ENCODE peak calls at places on chromosome 17, in four cellular contexts. W, P, E and D are unnamed samples.

GRCh38 chr17:38418693-38419507 is 9.4 kb upstream of the ARHGAP23 start:
- DNase-seq in W (no peak), P (peak), E (no peak), D (no peak)

GRCh38 chr17:82384730-82385429 is 13.3 kb downstream of the UTS2R start:
- DNase-seq in W (peak), P (peak), E (no peak), D (no peak)

GRCh38 chr17:82008258-82008940 is 14.3 kb downstream of the CENPX start:
- DNase-seq in W (no peak), P (no peak), E (no peak), D (no peak)

GRCh38 chr17:81652901-81653771 is 3.2 kb downstream of the PDE6G start:
- DNase-seq in W (no peak), P (peak), E (no peak), D (no peak)

GRCh38 chr17:74163271-74163821 is 40.1 kb upstream of the RPL38 start:
- DNase-seq in W (no peak), P (peak), E (no peak), D (no peak)

GRCh38 chr17:78803161-78803845 is 21.2 kb upstream of the CYTH1 start:
- DNase-seq in W (no peak), P (no peak), E (no peak), D (no peak)

GRCh38 chr17:10033982-10034381 is 128.9 kb upstream of the RCVRN start:
- DNase-seq in W (no peak), P (no peak), E (no peak), D (no peak)

GRCh38 chr17:13888043-13888442 is 181.3 kb upstream of the COX10 start:
- DNase-seq in W (peak), P (no peak), E (no peak), D (no peak)

GRCh38 chr17:37766951-37767350 is 22.1 kb upstream of the HNF1B start:
- DNase-seq in W (no peak), P (no peak), E (no peak), D (no peak)

GRCh38 chr17:59761385-59762021 is 54.0 kb downstream of the VMP1 start:
- DNase-seq in W (peak), P (no peak), E (no peak), D (peak)

GRCh38 chr17:81376946-81377733 is 18.1 kb upstream of the BAHCC1 start:
- DNase-seq in W (no peak), P (no peak), E (no peak), D (no peak)

GRCh38 chr17:61057257-61057656 is 342.4 kb upstream of the TBX2 start:
- DNase-seq in W (no peak), P (no peak), E (no peak), D (peak)

GRCh38 chr17:71441098-71441497 is 679.7 kb upstream of the SOX9 start:
- DNase-seq in W (peak), P (no peak), E (no peak), D (no peak)

GRCh38 chr17:2354311-2354710 is 17.0 kb downstream of the SGSM2 start:
- DNase-seq in W (no peak), P (no peak), E (no peak), D (no peak)

GRCh38 chr17:57650548-57650947 is 94.6 kb downstream of the CCDC182 start:
- DNase-seq in W (no peak), P (no peak), E (no peak), D (no peak)

GRCh38 chr17:62679866-62680377 is 52.5 kb downstream of the MRC2 start:
- DNase-seq in W (no peak), P (peak), E (no peak), D (no peak)

GRCh38 chr17:57735230-57735629 is 9.9 kb downstream of the CCDC182 start:
- DNase-seq in W (no peak), P (no peak), E (no peak), D (no peak)

GRCh38 chr17:75105269-75106080 is 4.3 kb upstream of the ARMC7 start:
- DNase-seq in W (peak), P (peak), E (no peak), D (peak)

GRCh38 chr17:74646231-74646630 is 22.7 kb upstream of the CD300E start:
- DNase-seq in W (no peak), P (peak), E (no peak), D (no peak)

GRCh38 chr17:10633738-10634379 is 23.2 kb downstream of the MYH3 start:
- DNase-seq in W (no peak), P (no peak), E (peak), D (no peak)

GRCh38 chr17:67585077-67585602 is 132.6 kb upstream of the NOL11 start:
- DNase-seq in W (peak), P (no peak), E (no peak), D (peak)

GRCh38 chr17:35560703-35561102 is at the start of gene SLFN14:
- DNase-seq in W (no peak), P (peak), E (no peak), D (peak)

GRCh38 chr17:17545031-17545820 is 46.3 kb downstream of the PEMT start:
- DNase-seq in W (peak), P (no peak), E (no peak), D (no peak)

GRCh38 chr17:7478276-7479138 is 924 bp downstream of the ZBTB4 start:
- DNase-seq in W (peak), P (peak), E (no peak), D (peak)

GRCh38 chr17:7476951-7477350 is 2.5 kb downstream of the ZBTB4 start:
- DNase-seq in W (no peak), P (no peak), E (no peak), D (no peak)

GRCh38 chr17:7479389-7480192 is at the start of gene ZBTB4:
- DNase-seq in W (peak), P (peak), E (no peak), D (peak)

GRCh38 chr17:7477392-7478275 is 1.8 kb downstream of the ZBTB4 start:
- DNase-seq in W (peak), P (no peak), E (no peak), D (peak)

DNA sequence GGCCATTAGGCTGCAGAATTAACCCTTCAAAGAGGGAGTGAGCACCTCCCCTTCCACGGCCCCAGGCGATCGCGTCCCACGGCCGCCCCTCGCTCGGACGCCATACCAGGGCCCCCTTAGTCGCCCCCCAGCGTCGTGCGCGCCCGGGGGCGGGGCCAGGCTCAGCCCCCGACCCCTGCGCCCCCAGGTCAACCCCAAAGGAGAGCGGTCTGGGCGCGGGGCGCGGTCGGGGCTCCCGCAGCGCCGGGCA is 367 bp downstream of the ZBTB4 start:
- DNase-seq in W (no peak), P (no peak), E (no peak), D (no peak)
- TF ChIP-seq FOS in W (no peak), P (no peak), E (no peak), D (no peak)

GRCh38 chr17:43769859-43770258 is 8.9 kb downstream of the DUSP3 start:
- DNase-seq in W (no peak), P (no peak), E (no peak), D (no peak)

GRCh38 chr17:43778337-43779144 is at the start of gene DUSP3:
- DNase-seq in W (peak), P (peak), E (no peak), D (peak)

GRCh38 chr17:43771463-43771862 is 7.3 kb downstream of the DUSP3 start:
- DNase-seq in W (no peak), P (no peak), E (no peak), D (no peak)

GRCh38 chr17:43772877-43773648 is 5.7 kb downstream of the DUSP3 start:
- DNase-seq in W (no peak), P (no peak), E (no peak), D (no peak)

GRCh38 chr17:43774304-43775250 is 4.2 kb downstream of the DUSP3 start:
- DNase-seq in W (no peak), P (no peak), E (no peak), D (no peak)
- H2AFZ ChIP-seq in W (no peak), P (no peak), E (no peak), D (no peak)

DNA sequence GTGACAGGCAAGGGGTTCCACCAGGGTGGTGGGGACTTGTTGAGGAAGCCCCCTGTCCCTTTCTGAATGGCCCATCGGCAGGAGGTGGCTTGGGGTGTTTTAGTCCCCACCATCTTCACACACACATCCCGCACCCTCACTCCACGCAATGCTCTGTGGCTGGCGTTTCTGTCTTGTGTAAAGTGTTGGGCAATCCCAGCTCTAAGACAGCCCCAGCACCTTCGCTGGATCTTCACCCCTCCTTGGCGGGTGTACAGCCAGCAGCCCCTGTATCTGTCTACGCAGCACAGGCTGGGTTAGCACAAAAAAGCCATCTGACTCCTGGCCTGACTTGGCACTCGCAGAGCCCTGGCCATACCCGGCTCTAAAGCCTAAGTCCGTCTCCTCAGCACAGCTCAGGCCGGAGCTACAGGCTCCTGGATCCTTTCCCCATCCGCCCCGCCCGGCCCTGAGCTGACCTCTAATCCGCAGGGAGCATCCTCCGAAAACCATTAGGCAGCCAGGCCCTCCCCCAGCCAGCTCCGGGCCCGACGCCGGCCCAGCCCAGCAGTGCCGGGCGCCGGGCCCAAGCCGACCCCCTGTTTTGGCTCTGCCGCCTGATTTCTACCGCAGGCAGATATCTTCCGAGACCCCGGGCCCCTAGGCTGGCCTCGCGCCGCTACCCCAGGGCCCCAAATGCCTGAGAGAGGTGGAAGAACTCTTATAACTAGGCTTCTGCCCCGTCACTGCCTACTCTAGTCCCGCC is 42.4 kb upstream of the TAC4 start:
- DNase-seq in W (no peak), P (no peak), E (no peak), D (no peak)
- H3K4me2 ChIP-seq in W (no peak), P (no peak), E (no peak), D (no peak)

GRCh38 chr17:31825961-31826691 is 32.9 kb downstream of the COPRS start:
- DNase-seq in W (peak), P (no peak), E (no peak), D (no peak)
- TF ChIP-seq FOS in W (no peak), P (no peak), E (no peak), D (no peak)

GRCh38 chr17:76537288-76537577 is 276 bp downstream of the CYGB start:
- DNase-seq in W (peak), P (no peak), E (no peak), D (no peak)

GRCh38 chr17:76536511-76537287 is 810 bp downstream of the CYGB start:
- DNase-seq in W (no peak), P (no peak), E (no peak), D (no peak)

GRCh38 chr17:76538281-76538931 is 897 bp upstream of the CYGB start:
- DNase-seq in W (no peak), P (no peak), E (no peak), D (no peak)

GRCh38 chr17:76538941-76539340 is 903 bp upstream of the PRCD start:
- DNase-seq in W (no peak), P (no peak), E (no peak), D (no peak)

DNA sequence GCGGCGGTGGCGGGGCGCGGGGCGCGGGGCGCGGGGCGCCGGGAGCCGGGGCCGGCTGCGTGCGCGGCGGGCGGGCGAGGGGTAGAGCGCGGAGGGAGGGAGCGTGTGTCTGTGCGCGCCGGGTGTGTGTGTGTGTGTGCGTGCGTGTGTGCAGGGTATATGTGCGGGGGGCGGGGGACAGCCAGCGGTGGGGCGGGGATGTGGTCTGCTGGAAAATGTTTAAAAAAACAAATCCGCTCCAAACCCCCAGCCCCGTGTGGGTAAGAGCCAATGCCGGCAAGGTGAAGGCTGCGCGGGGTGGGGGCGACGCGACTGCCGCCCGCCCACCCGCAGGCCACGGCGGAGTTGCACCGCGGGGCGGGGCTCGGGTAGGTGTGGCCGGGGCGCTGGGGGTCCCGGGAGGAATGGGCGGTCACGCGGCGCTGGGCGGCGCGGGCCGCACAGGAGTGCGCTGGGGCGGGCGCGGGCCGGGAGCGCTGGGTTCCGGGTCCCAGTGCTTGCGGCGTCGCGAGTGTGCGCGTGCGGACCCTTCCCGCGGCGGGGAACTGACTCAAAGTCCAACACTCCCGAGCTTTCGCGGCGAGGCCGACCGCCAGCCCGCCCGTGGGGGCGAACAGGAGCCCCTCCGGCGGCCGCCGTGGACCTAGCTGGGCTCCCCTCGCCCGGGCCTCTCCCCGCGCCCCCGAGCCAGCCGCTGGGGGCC is at the start of gene CYGB:
- DNase-seq in W (no peak), P (no peak), E (no peak), D (no peak)
- H2AFZ ChIP-seq in W (peak), P (no peak), E (no peak), D (peak)

DNA sequence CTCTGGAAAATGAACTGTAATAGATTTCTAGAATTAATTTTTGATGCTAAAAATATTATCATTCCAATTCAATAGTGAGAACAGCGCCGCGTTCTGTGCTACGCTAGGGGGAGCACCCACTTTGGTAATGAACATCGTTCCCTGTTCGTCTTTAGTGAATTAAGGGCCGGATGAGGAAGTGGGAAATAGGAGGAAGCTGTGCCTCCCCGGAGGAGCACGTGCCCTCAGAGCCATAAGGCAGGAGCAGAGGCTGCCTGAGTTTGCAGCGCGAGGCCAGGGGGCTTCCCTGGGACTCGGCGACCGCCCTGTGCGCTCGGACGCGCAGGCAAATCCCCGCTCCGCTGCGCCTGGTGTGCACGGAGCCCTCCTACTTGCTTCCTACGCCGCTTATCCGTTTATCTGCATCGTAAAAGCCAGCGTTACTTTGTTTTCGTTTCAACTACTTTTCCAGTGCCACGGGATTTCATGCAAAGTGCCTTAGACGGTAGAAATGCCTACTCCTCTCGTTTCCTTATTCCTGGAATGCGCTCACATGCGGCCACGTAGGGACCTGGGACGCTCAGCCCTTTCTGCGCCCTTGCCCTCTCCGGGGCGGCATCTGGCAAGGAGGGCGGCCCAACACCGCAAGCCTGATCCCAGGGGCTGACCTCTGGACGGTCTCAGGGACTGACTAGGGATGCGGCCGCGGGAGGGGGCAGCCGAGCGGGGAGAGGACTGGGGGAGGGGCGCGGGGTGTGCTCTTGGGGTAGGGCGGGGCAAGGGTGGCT is 76.4 kb downstream of the KCNJ12 start:
- DNase-seq in W (peak), P (peak), E (no peak), D (peak)
- H3K4me2 ChIP-seq in W (peak), P (no peak), E (no peak), D (no peak)

DNA sequence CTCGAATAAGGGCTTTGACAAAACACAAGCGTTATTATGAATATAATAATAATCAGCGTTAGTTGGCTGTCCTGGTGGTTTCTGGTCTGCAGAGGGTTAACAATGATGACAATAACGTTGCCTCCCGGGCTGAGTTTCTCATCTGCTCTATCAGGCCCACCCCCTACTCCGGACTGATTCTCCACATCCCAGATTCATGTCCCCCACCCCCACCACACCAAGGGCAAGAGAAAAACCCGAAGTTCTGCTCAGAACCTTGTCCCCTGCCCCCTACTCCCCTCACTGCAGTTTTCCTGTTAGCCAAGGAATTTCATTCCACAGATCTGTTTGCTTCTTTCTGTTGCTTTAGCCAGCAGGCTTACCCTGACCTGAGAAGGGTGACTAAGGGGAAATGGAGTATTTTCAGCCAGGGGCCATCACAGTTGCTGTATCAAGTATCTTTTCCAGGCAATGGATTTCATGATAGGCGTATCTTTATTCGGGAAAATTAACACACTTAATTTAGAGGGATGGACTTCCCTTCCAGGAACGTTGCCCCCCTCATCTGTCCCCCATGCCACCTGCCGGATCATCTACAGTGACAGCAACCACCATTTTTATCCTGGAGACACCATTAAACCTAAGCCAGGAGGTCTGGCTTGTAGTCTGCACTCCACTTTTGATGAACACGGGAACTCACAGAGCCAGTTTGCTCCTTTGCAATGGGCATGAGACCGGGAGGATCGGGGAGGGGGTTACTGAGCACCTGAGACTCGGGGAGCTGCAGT is 23.7 kb downstream of the ALOX15 start:
- DNase-seq in W (no peak), P (no peak), E (no peak), D (no peak)
- TF ChIP-seq FOS in W (no peak), P (no peak), E (no peak), D (no peak)